ENCODE peak calls at places on chromosome 7, in four cellular contexts. T is AG20443; O is Ammon's horn; F is effector memory CD8-positive, alpha-beta T cell. N is an unnamed sample.

GRCh38 chr7:64887756-64888508 is 15.1 kb upstream of the ZNF273 start:
- DNase-seq in T (peak), O (peak), F (peak), N (peak)

GRCh38 chr7:44163591-44163990 is 22.5 kb upstream of the MYL7 start:
- DNase-seq in T (peak), O (no peak), F (no peak), N (no peak)

GRCh38 chr7:40640566-40640965 is 505.8 kb downstream of the SUGCT start:
- DNase-seq in T (no peak), O (no peak), F (no peak), N (no peak)

GRCh38 chr7:118324790-118325449 is 100.4 kb downstream of the ANKRD7 start:
- DNase-seq in T (no peak), O (no peak), F (no peak), N (no peak)

GRCh38 chr7:68504766-68505165 is 1093.5 kb upstream of the AUTS2 start:
- DNase-seq in T (no peak), O (peak), F (no peak), N (no peak)

GRCh38 chr7:100483728-100484635 is at the start of gene NYAP1:
- DNase-seq in T (peak), O (peak), F (peak), N (peak)

GRCh38 chr7:17367502-17367901 is 69.0 kb downstream of the AHR start:
- DNase-seq in T (peak), O (no peak), F (no peak), N (no peak)

GRCh38 chr7:121714559-121715303 is 158.2 kb upstream of the PTPRZ1 start:
- DNase-seq in T (no peak), O (no peak), F (no peak), N (no peak)

GRCh38 chr7:69177941-69178494 is 420.3 kb upstream of the AUTS2 start:
- DNase-seq in T (peak), O (no peak), F (no peak), N (no peak)

GRCh38 chr7:121273467-121274167 is 55.2 kb upstream of the WNT16 start:
- DNase-seq in T (peak), O (no peak), F (no peak), N (no peak)

GRCh38 chr7:134044682-134045081 is 82.5 kb upstream of the LRGUK start:
- DNase-seq in T (no peak), O (no peak), F (no peak), N (no peak)

GRCh38 chr7:3408814-3409595 is 108.0 kb downstream of the SDK1 start:
- DNase-seq in T (no peak), O (no peak), F (no peak), N (no peak)

GRCh38 chr7:82288769-82289535 is 154.6 kb downstream of the CACNA2D1 start:
- DNase-seq in T (no peak), O (peak), F (no peak), N (no peak)

GRCh38 chr7:1855396-1856160 is 185.5 kb downstream of the ELFN1 start:
- DNase-seq in T (no peak), O (no peak), F (no peak), N (peak)

GRCh38 chr7:105269397-105269796 is 119.3 kb downstream of the SRPK2 start:
- DNase-seq in T (no peak), O (no peak), F (no peak), N (no peak)

GRCh38 chr7:158409120-158409519 is 178.5 kb downstream of the PTPRN2 start:
- DNase-seq in T (no peak), O (no peak), F (no peak), N (no peak)

GRCh38 chr7:157730614-157731013 is 393.8 kb downstream of the DNAJB6 start:
- DNase-seq in T (no peak), O (no peak), F (no peak), N (no peak)

GRCh38 chr7:151494569-151495284 is 25.0 kb downstream of the RHEB start:
- DNase-seq in T (no peak), O (no peak), F (no peak), N (no peak)

GRCh38 chr7:135684134-135684533 is 21.8 kb downstream of the STMP1 start:
- DNase-seq in T (peak), O (no peak), F (no peak), N (no peak)

GRCh38 chr7:137816696-137817320 is 30.0 kb downstream of the DGKI start:
- DNase-seq in T (peak), O (no peak), F (no peak), N (no peak)

GRCh38 chr7:51078653-51079052 is 238.0 kb downstream of the COBL start:
- DNase-seq in T (no peak), O (no peak), F (no peak), N (no peak)

GRCh38 chr7:76310102-76310957 is 7.9 kb downstream of the HSPB1 start:
- DNase-seq in T (no peak), O (peak), F (no peak), N (no peak)

GRCh38 chr7:2158331-2159175 is 74.2 kb downstream of the MAD1L1 start:
- DNase-seq in T (no peak), O (no peak), F (no peak), N (no peak)

GRCh38 chr7:69561256-69561655 is 37.0 kb upstream of the AUTS2 start:
- DNase-seq in T (no peak), O (no peak), F (no peak), N (no peak)

GRCh38 chr7:87934699-87935372 is 785 bp downstream of the ADAM22 start:
- DNase-seq in T (peak), O (peak), F (peak), N (no peak)

GRCh38 chr7:2952316-2952715 is 91.4 kb downstream of the CARD11 start:
- DNase-seq in T (no peak), O (no peak), F (no peak), N (no peak)

GRCh38 chr7:30445770-30446169 is 32.8 kb downstream of the NOD1 start:
- DNase-seq in T (peak), O (peak), F (peak), N (peak)

GRCh38 chr7:24728503-24729364 is 28.5 kb downstream of the GSDME start:
- DNase-seq in T (peak), O (no peak), F (no peak), N (no peak)

GRCh38 chr7:3575753-3576531 is 274.9 kb downstream of the SDK1 start:
- DNase-seq in T (no peak), O (no peak), F (no peak), N (no peak)

GRCh38 chr7:12257582-12257981 is 46.5 kb downstream of the TMEM106B start:
- DNase-seq in T (peak), O (no peak), F (peak), N (peak)

GRCh38 chr7:102117743-102118142 is 168.9 kb upstream of the SH2B2 start:
- DNase-seq in T (peak), O (no peak), F (no peak), N (no peak)

N was measured in CD8-positive, alpha-beta memory T cell.